ENCODE peak calls at places on chromosomes 3 and 15, in nine cellular contexts. One of them, this sample, is unnamed.

GRCh38 chr15:69559440-69560215 is 107.0 kb downstream of the RPLP1 start:
- DNase-seq in kidney epithelial cell: no peak
- DNase-seq in iPS DF 19.7: no peak
- DNase-seq in fibroblast of lung: peak; percentile 11
- DNase-seq in amniotic stem cell: no peak
- DNase-seq in Daoy: no peak
- DNase-seq in cardiac fibroblast: peak; percentile 25
- DNase-seq in AG04450: no peak
- DNase-seq in B cell: no peak
- DNase-seq in this sample: no peak

GRCh38 chr3:158105710-158106438 is at the start of gene SHOX2:
- DNase-seq in kidney epithelial cell: no peak
- DNase-seq in iPS DF 19.7: no peak
- DNase-seq in fibroblast of lung: peak; percentile 60
- DNase-seq in amniotic stem cell: no peak
- DNase-seq in Daoy: peak; percentile 83
- DNase-seq in cardiac fibroblast: peak; percentile 55
- DNase-seq in AG04450: no peak
- DNase-seq in B cell: no peak
- DNase-seq in this sample: no peak

GRCh38 chr3:184338538-184338945 is 1.1 kb downstream of the FAM131A start:
- DNase-seq in kidney epithelial cell: no peak
- DNase-seq in iPS DF 19.7: no peak
- DNase-seq in fibroblast of lung: peak; percentile 83
- DNase-seq in amniotic stem cell: no peak
- DNase-seq in Daoy: no peak
- DNase-seq in cardiac fibroblast: peak; percentile 91
- DNase-seq in AG04450: peak; percentile 51
- DNase-seq in B cell: no peak
- DNase-seq in this sample: peak; percentile 61

GRCh38 chr3:166223120-166223519 is 385.9 kb upstream of the BCHE start:
- DNase-seq in kidney epithelial cell: no peak
- DNase-seq in iPS DF 19.7: no peak
- DNase-seq in fibroblast of lung: no peak
- DNase-seq in amniotic stem cell: no peak
- DNase-seq in Daoy: no peak
- DNase-seq in cardiac fibroblast: no peak
- DNase-seq in AG04450: no peak
- DNase-seq in B cell: no peak
- DNase-seq in this sample: no peak

GRCh38 chr3:141477224-141477623 is 9.6 kb upstream of the RASA2 start:
- DNase-seq in kidney epithelial cell: peak; percentile 85
- DNase-seq in iPS DF 19.7: no peak
- DNase-seq in fibroblast of lung: peak; percentile 34
- DNase-seq in amniotic stem cell: no peak
- DNase-seq in Daoy: peak; percentile 86
- DNase-seq in cardiac fibroblast: peak; percentile 96
- DNase-seq in AG04450: peak; percentile 52
- DNase-seq in B cell: no peak
- DNase-seq in this sample: no peak

GRCh38 chr15:81312790-81313543 is 11.0 kb downstream of the STARD5 start:
- DNase-seq in kidney epithelial cell: peak; percentile 98
- DNase-seq in iPS DF 19.7: no peak
- DNase-seq in fibroblast of lung: peak; percentile 99
- DNase-seq in amniotic stem cell: peak; percentile 98
- DNase-seq in Daoy: peak; percentile 95
- DNase-seq in cardiac fibroblast: peak; percentile 99
- DNase-seq in AG04450: peak; percentile 95
- DNase-seq in B cell: no peak
- DNase-seq in this sample: no peak

GRCh38 chr15:29827421-29827820 is 5.2 kb upstream of the TJP1 start:
- DNase-seq in kidney epithelial cell: no peak
- DNase-seq in iPS DF 19.7: no peak
- DNase-seq in fibroblast of lung: no peak
- DNase-seq in amniotic stem cell: no peak
- DNase-seq in Daoy: no peak
- DNase-seq in cardiac fibroblast: no peak
- DNase-seq in AG04450: no peak
- DNase-seq in B cell: no peak
- DNase-seq in this sample: no peak

GRCh38 chr3:65483475-65483874 is 555.2 kb downstream of the MAGI1 start:
- DNase-seq in kidney epithelial cell: no peak
- DNase-seq in iPS DF 19.7: no peak
- DNase-seq in fibroblast of lung: peak; percentile 8
- DNase-seq in amniotic stem cell: no peak
- DNase-seq in Daoy: no peak
- DNase-seq in cardiac fibroblast: no peak
- DNase-seq in AG04450: no peak
- DNase-seq in B cell: no peak
- DNase-seq in this sample: peak; percentile 64

GRCh38 chr3:98725352-98725751 is 37.8 kb upstream of the ST3GAL6 start:
- DNase-seq in kidney epithelial cell: no peak
- DNase-seq in iPS DF 19.7: no peak
- DNase-seq in fibroblast of lung: no peak
- DNase-seq in amniotic stem cell: no peak
- DNase-seq in Daoy: no peak
- DNase-seq in cardiac fibroblast: no peak
- DNase-seq in AG04450: no peak
- DNase-seq in B cell: no peak
- DNase-seq in this sample: no peak

GRCh38 chr3:38989932-38990510 is 61.7 kb downstream of the SCN11A start:
- DNase-seq in kidney epithelial cell: no peak
- DNase-seq in iPS DF 19.7: no peak
- DNase-seq in fibroblast of lung: no peak
- DNase-seq in amniotic stem cell: no peak
- DNase-seq in Daoy: no peak
- DNase-seq in cardiac fibroblast: peak; percentile 22
- DNase-seq in AG04450: no peak
- DNase-seq in B cell: no peak
- DNase-seq in this sample: no peak

GRCh38 chr3:45366305-45366704 is 22.1 kb upstream of the LARS2 start:
- DNase-seq in kidney epithelial cell: no peak
- DNase-seq in iPS DF 19.7: no peak
- DNase-seq in fibroblast of lung: no peak
- DNase-seq in amniotic stem cell: no peak
- DNase-seq in Daoy: no peak
- DNase-seq in cardiac fibroblast: no peak
- DNase-seq in AG04450: no peak
- DNase-seq in B cell: no peak
- DNase-seq in this sample: no peak

This sample was measured in hypothalamus.